ENCODE peak calls at places on chromosome 21, in eight cellular contexts. K, L, X, O, C, P, Q and Z are unnamed samples.

GRCh38 chr21:43367859-43368258 is 59.1 kb downstream of the SIK1 start:
- DNase-seq in K (no peak), C (no peak), L (no peak), X (no peak), Q (no peak), O (no peak), P (no peak), Z (no peak)

GRCh38 chr21:46368533-46369285 is 44.8 kb downstream of the PCNT start:
- DNase-seq in K (no peak), X (no peak), Q (no peak), L (no peak), C (no peak), O (no peak), P (no peak), Z (no peak)

GRCh38 chr21:46052703-46053651 is 44.9 kb upstream of the COL6A2 start:
- DNase-seq in P (peak), X (peak), K (peak), L (no peak), C (no peak), O (peak), Q (peak), Z (no peak)

GRCh38 chr21:9763306-9763705 is 758.1 kb upstream of the TPTE start:
- DNase-seq in O (no peak), X (no peak), P (no peak), L (no peak), C (no peak), Q (no peak), K (no peak), Z (no peak)

GRCh38 chr21:45833437-45833836 is 148.1 kb upstream of the COL6A1 start:
- DNase-seq in P (no peak), Q (no peak), O (no peak), K (no peak), C (no peak), L (no peak), X (no peak), Z (no peak)

GRCh38 chr21:38379171-38379570 is 119.1 kb downstream of the ERG start:
- DNase-seq in K (peak), X (no peak), C (no peak), L (no peak), P (no peak), O (no peak), Q (no peak), Z (no peak)

GRCh38 chr21:44911384-44912157 is 9.1 kb downstream of the ITGB2 start:
- DNase-seq in X (no peak), L (peak), Q (peak), O (peak), K (peak), C (peak), P (no peak), Z (no peak)

GRCh38 chr21:31781737-31782136 is 49.8 kb upstream of the SCAF4 start:
- DNase-seq in K (peak), X (peak), O (no peak), C (peak), L (no peak), P (peak), Q (no peak), Z (no peak)

GRCh38 chr21:31873275-31873695 is 465 bp downstream of the HUNK start:
- DNase-seq in L (no peak), O (no peak), P (no peak), Q (no peak), C (peak), K (no peak), X (no peak), Z (no peak)

DNA sequence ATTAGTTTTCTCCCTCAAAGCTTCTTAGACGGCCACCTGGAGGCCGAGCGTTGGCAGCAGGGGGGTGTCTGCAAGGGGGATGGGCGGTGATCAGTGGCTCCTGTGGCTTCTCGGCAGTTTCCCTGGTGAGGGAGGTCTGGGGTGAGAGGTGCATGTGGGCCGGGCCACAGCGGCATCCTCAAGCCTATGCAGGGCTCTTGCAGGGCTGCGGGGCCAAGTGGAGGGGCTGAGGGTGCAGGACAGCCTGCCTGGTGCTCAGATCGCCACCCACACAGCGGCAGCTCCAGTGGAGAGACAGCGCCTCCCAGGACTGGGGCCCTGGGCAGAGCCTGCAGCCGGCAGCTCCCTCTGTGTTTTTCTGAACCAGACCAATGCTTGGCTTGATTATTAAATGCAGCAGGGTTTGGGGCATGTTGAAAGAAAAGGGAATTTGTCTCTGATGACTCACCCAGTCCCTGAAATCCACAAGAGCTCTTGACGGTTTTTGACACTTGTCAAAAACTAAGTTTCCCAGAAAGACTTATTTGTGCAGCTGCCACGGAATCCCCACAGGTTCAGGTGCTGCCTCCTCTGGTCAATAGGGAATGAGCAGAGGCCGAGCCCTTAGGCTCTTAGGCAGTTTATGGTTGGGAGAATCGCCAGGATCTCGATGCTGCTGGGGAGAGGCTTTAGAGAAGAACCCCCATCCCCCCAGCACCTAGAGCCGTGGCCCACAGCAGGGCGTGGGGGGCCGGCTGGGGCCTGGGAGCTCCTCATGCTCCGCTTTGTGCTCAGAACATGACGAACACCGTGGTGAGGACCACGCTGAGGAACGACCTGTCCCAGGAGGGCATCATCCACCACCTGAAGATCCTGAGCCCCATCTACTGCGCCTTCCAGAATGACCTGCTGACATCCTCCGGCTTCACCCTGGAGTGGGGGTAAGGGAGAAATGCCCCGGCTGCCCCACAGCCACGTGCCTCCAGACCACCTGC is 54.7 kb downstream of the UMODL1 start:
- DNase-seq in C (no peak), L (no peak), K (peak), Q (no peak), X (peak), O (no peak), P (peak), Z (peak)
- TF ChIP-seq CTCF in C (no peak), L (no peak), K (peak), Q (no peak), X (peak), O (peak), P (peak), Z (peak)

GRCh38 chr21:40840441-40840840 is 6.5 kb downstream of the DSCAM start:
- DNase-seq in C (no peak), K (peak), Q (no peak), P (no peak), X (no peak), L (no peak), O (no peak), Z (no peak)

GRCh38 chr21:40842197-40842552 is 4.8 kb downstream of the DSCAM start:
- DNase-seq in O (no peak), Q (no peak), X (no peak), L (no peak), P (no peak), C (no peak), K (no peak), Z (no peak)

GRCh38 chr21:40844935-40845334 is 2.0 kb downstream of the DSCAM start:
- DNase-seq in O (no peak), P (no peak), Q (no peak), C (no peak), K (peak), L (no peak), X (no peak), Z (no peak)

GRCh38 chr21:40839551-40839950 is 7.4 kb downstream of the DSCAM start:
- DNase-seq in Q (no peak), X (no peak), P (no peak), K (no peak), O (no peak), L (no peak), C (no peak), Z (no peak)

GRCh38 chr21:40841524-40842196 is 5.3 kb downstream of the DSCAM start:
- DNase-seq in L (no peak), Q (peak), X (no peak), C (no peak), P (peak), K (peak), O (peak), Z (peak)
- H3K4me3 ChIP-seq in L (no peak), Q (peak), X (no peak), C (no peak), P (peak), K (peak), O (no peak), Z (peak)

GRCh38 chr21:36166705-36167104 is 10.1 kb downstream of the DOP1B start:
- DNase-seq in L (no peak), O (no peak), Q (no peak), X (no peak), K (no peak), C (no peak), P (no peak), Z (peak)

GRCh38 chr21:36170823-36171222 is 14.2 kb downstream of the DOP1B start:
- DNase-seq in Q (no peak), O (no peak), K (no peak), L (no peak), C (no peak), X (no peak), P (no peak), Z (no peak)

GRCh38 chr21:36171741-36172331 is 15.2 kb downstream of the DOP1B start:
- DNase-seq in O (no peak), Q (no peak), L (no peak), X (no peak), K (no peak), P (no peak), C (no peak), Z (no peak)

GRCh38 chr21:36171327-36171726 is 14.7 kb downstream of the DOP1B start:
- DNase-seq in P (no peak), O (no peak), Q (no peak), X (no peak), L (no peak), C (no peak), K (no peak), Z (no peak)

GRCh38 chr21:36169465-36170128 is 13.0 kb downstream of the DOP1B start:
- DNase-seq in X (no peak), P (no peak), Q (no peak), C (no peak), K (no peak), O (no peak), L (no peak), Z (peak)
- TF ChIP-seq CTCF in X (no peak), P (no peak), Q (no peak), C (no peak), K (no peak), O (no peak), L (no peak), Z (no peak)

DNA sequence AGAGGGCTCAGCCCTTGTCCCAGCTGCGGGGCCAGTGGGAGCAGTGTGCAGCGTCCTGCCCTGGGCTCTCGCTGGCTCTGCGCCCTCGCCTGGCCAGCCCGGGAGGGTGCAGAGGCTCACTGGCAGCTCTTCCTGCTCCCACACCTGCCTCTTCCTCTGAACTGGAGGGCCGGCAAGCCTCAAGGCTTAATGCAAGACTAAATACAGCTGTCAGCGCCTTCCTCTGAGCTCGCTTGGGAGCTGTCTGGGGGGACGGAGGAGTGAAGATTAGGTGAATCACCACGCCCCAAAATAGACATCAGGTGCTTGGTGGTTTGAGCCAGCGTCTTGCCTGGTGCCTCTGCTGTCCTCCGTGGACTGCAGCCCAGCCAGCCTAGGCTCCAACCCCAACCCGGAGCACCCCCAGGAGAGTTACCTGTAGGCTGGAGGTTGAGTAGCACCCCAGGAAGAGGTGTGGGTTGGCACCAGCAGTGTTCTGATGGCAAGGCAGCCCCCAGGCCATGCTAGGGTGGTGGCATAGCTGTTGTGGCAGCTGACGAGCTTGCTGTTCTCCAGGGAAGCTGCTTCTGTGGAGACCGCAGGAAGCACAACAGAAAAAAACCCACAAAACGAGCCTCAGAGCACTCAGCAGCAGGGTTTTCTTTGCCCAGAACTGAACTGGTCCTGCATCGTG is 36.9 kb downstream of the UMODL1 start:
- DNase-seq in K (peak), P (peak), C (peak), X (peak), L (no peak), O (peak), Q (peak), Z (peak)
- H3K4me3 ChIP-seq in K (no peak), P (no peak), C (no peak), X (no peak), L (no peak), O (no peak), Q (no peak), Z (no peak)

DNA sequence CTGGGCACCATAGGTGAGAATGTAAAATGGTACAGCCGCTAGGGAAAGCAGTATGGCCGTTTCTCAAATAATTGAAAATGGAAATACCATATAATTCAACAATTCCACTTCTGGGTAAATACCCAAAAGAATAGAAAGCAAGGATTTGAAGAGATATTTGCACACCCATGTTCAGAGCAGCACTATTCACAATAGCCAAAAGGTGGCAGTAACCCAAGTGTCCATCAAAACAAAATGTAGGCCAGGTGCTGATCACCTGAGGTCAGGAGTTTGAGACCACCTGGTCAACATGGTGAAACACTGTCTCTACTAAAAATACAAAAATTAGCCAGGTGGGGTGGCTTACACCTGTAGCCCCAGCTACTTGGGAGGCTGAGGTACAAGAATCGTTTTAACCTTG is 62.1 kb downstream of the OLIG1 start:
- DNase-seq in C (no peak), K (peak), L (no peak), Q (no peak), O (no peak), P (no peak), X (no peak), Z (no peak)
- TF ChIP-seq CTCF in C (no peak), K (peak), L (no peak), Q (no peak), O (no peak), P (no peak), X (peak), Z (peak)

GRCh38 chr21:33268736-33269441 is 2.7 kb downstream of the IL10RB start:
- DNase-seq in Q (peak), X (no peak), P (no peak), O (peak), K (peak), C (no peak), L (no peak), Z (no peak)
- H3K4me3 ChIP-seq in Q (no peak), X (no peak), P (no peak), O (no peak), K (no peak), C (no peak), L (no peak), Z (no peak)